ENCODE peak calls at places on chromosomes 12 and 14, in seven cellular contexts. W is activated naive CD8-positive, alpha-beta T cell treated with anti-CD3 and anti-CD28 coated beads, Interleukin-2, amount 10 ng/mL, durations not matched to agents 7 days and 5 days; K is progenitor cell of endocrine pancreas; G is A172; N is brain microvascular endothelial cell; U is ACHN; E is ecto neural progenitor cell. R is an unnamed sample.

GRCh38 chr14:91318911-91319310 is 74.4 kb upstream of the GPR68 start:
- DNase-seq in W (no peak), E (no peak), G (no peak), K (no peak), N (no peak), U (no peak), R (no peak)

GRCh38 chr12:113914176-113914575 is 51.9 kb downstream of the RBM19 start:
- DNase-seq in K (no peak), E (no peak), U (no peak), W (no peak), N (no peak), G (no peak), R (no peak)

GRCh38 chr12:123231931-123232330 is 1.0 kb downstream of the MPHOSPH9 start:
- DNase-seq in W (no peak), N (no peak), U (no peak), E (no peak), K (no peak), G (no peak), R (no peak)

GRCh38 chr14:31944256-31945073 is 132.6 kb upstream of the ARHGAP5 start:
- DNase-seq in E (no peak), U (no peak), G (no peak), N (no peak), W (no peak), K (no peak), R (no peak)

GRCh38 chr14:67371247-67372148 is 11.4 kb downstream of the EIF2S1 start:
- DNase-seq in K (no peak), N (no peak), E (no peak), W (no peak), U (no peak), G (no peak), R (no peak)

GRCh38 chr12:2084553-2085296 is 31.9 kb downstream of the CACNA1C start:
- DNase-seq in E (no peak), K (no peak), N (peak; percentile 65), U (no peak), W (no peak), G (peak; percentile 31), R (no peak)

GRCh38 chr14:77950371-77950770 is 150.5 kb downstream of the ADCK1 start:
- DNase-seq in K (no peak), G (no peak), N (no peak), U (no peak), E (no peak), W (no peak), R (no peak)

GRCh38 chr14:78959674-78960264 is 789.6 kb downstream of the NRXN3 start:
- DNase-seq in N (peak; percentile 83), K (peak; percentile 60), U (peak; percentile 53), G (peak; percentile 62), E (peak; percentile 72), W (peak; percentile 25), R (no peak)

GRCh38 chr12:54173066-54173726 is 15.6 kb downstream of the SMUG1 start:
- DNase-seq in N (no peak), E (peak; percentile 79), W (peak; percentile 53), U (peak; percentile 54), G (no peak), K (no peak), R (no peak)

GRCh38 chr14:61467281-61467680 is 145.9 kb downstream of the PRKCH start:
- DNase-seq in E (no peak), U (no peak), N (no peak), K (no peak), W (no peak), G (no peak), R (peak; percentile 60)

GRCh38 chr14:94227029-94227428 is 52.9 kb downstream of the PPP4R4 start:
- DNase-seq in W (no peak), K (no peak), E (no peak), U (no peak), N (no peak), G (no peak), R (no peak)

GRCh38 chr12:29796823-29797263 is 13.1 kb upstream of the TMTC1 start:
- DNase-seq in E (no peak), N (peak; percentile 82), K (no peak), G (peak; percentile 85), U (peak; percentile 35), W (no peak), R (no peak)

GRCh38 chr12:92717202-92717601 is 14.4 kb downstream of the PLEKHG7 start:
- DNase-seq in W (no peak), N (peak; percentile 19), U (peak; percentile 58), G (peak; percentile 23), K (no peak), E (no peak), R (no peak)

GRCh38 chr12:24937553-24938244 is 11.2 kb downstream of the BCAT1 start:
- DNase-seq in N (peak; percentile 41), U (peak; percentile 33), E (no peak), K (no peak), W (no peak), G (peak; percentile 13), R (no peak)

GRCh38 chr12:28010036-28010435 is 37.5 kb upstream of the PTHLH start:
- DNase-seq in U (no peak), W (no peak), N (no peak), G (no peak), K (no peak), E (no peak), R (no peak)

GRCh38 chr12:1773937-1774655 is 46.3 kb upstream of the LRTM2 start:
- DNase-seq in K (no peak), U (no peak), W (no peak), E (no peak), G (no peak), N (no peak), R (no peak)

GRCh38 chr12:48773686-48774085 is 15.2 kb downstream of the ADCY6 start:
- DNase-seq in U (no peak), G (no peak), E (no peak), K (no peak), N (no peak), W (no peak), R (no peak)

R was measured in esophagus muscularis mucosa.